ENCODE peak calls at places on chromosomes 13 and 19, in six cellular contexts. U is fibroblast of mammary gland, N is fibroblast of lung, B is AG04449, A is HFF-Myc, X is nephron progenitor cell. L is an unnamed sample.

GRCh38 chr19:7869453-7869909 is 4.7 kb downstream of the PRR36 start:
- DNase-seq in U (no peak), N (no peak), B (no peak), A (no peak), X (peak; percentile 79), L (no peak)

GRCh38 chr13:70339738-70340137 is 231.5 kb upstream of the KLHL1 start:
- DNase-seq in U (no peak), B (no peak), N (no peak), X (peak; percentile 32), A (no peak), L (no peak)

GRCh38 chr13:71124230-71124629 is 742.8 kb downstream of the DACH1 start:
- DNase-seq in A (no peak), X (no peak), N (no peak), B (no peak), U (no peak), L (no peak)

GRCh38 chr13:99153219-99153618 is 47.4 kb upstream of the UBAC2 start:
- DNase-seq in A (no peak), B (no peak), X (no peak), N (peak; percentile 62), U (peak; percentile 50), L (no peak)

GRCh38 chr19:1151917-1152601 is 22.0 kb downstream of the SBNO2 start:
- DNase-seq in U (no peak), A (no peak), X (no peak), B (no peak), N (no peak), L (no peak)

GRCh38 chr13:97258801-97259200 is 36.7 kb downstream of the MBNL2 start:
- DNase-seq in N (peak; percentile 78), U (peak; percentile 50), B (peak; percentile 56), X (no peak), A (no peak), L (peak; percentile 66)

GRCh38 chr13:95630593-95630992 is 13.9 kb downstream of the DZIP1 start:
- DNase-seq in B (no peak), X (no peak), N (no peak), A (no peak), U (no peak), L (no peak)

GRCh38 chr19:30540671-30541210 is 168.6 kb downstream of the ZNF536 start:
- DNase-seq in X (no peak), N (no peak), B (no peak), A (no peak), U (no peak), L (no peak)

GRCh38 chr19:15330801-15331418 is 1.4 kb downstream of the BRD4 start:
- DNase-seq in U (peak; percentile 74), N (peak; percentile 86), A (no peak), X (no peak), B (peak; percentile 52), L (no peak)

GRCh38 chr13:102089177-102089576 is 312.7 kb downstream of the FGF14 start:
- DNase-seq in A (no peak), U (peak; percentile 19), B (no peak), N (no peak), X (no peak), L (no peak)

GRCh38 chr13:106527806-106528205 is 7.7 kb downstream of the EFNB2 start:
- DNase-seq in U (no peak), N (no peak), B (no peak), A (no peak), X (no peak), L (no peak)

GRCh38 chr19:2479556-2480194 is 3.7 kb downstream of the GADD45B start:
- DNase-seq in N (no peak), A (no peak), U (no peak), X (no peak), B (no peak), L (no peak)

GRCh38 chr13:98370806-98371553 is 193.9 kb upstream of the RNF113B start:
- DNase-seq in A (peak; percentile 77), N (peak; percentile 84), B (peak; percentile 70), U (peak; percentile 69), X (no peak), L (no peak)

GRCh38 chr19:51141181-51141580 is 920 bp upstream of the SIGLEC7 start:
- DNase-seq in N (no peak), A (no peak), X (no peak), U (no peak), B (no peak), L (no peak)

GRCh38 chr13:105410602-105411001 is 1124.9 kb downstream of the EFNB2 start:
- DNase-seq in A (peak; percentile 7), N (no peak), X (peak; percentile 61), B (no peak), U (peak; percentile 41), L (no peak)

GRCh38 chr19:48512504-48513288 is 1.1 kb upstream of the LMTK3 start:
- DNase-seq in A (no peak), X (no peak), B (no peak), N (no peak), U (no peak), L (no peak)

GRCh38 chr19:9793051-9793591 is 24.6 kb upstream of the ZNF846 start:
- DNase-seq in A (no peak), U (peak; percentile 54), N (peak; percentile 58), B (no peak), X (no peak), L (no peak)

GRCh38 chr19:46392252-46392801 is 21.0 kb downstream of the CCDC8 start:
- DNase-seq in B (no peak), A (no peak), X (no peak), N (no peak), U (peak; percentile 65), L (no peak)

GRCh38 chr19:10334340-10335148 is 1.2 kb upstream of the RAVER1 start:
- DNase-seq in U (peak; percentile 95), A (peak; percentile 81), N (peak; percentile 94), B (peak; percentile 50), X (peak; percentile 98), L (peak; percentile 68)

GRCh38 chr13:100535401-100536135 is 53.0 kb downstream of the GGACT start:
- DNase-seq in U (peak; percentile 55), A (no peak), X (no peak), B (no peak), N (no peak), L (no peak)

GRCh38 chr19:45955905-45956608 is 17.6 kb downstream of the NOVA2 start:
- DNase-seq in U (no peak), A (no peak), X (no peak), B (no peak), N (peak; percentile 94), L (peak; percentile 27)

GRCh38 chr13:63435668-63436275 is 2020.1 kb upstream of the PCDH20 start:
- DNase-seq in A (peak; percentile 65), B (peak; percentile 98), N (peak; percentile 100), X (no peak), U (peak; percentile 99), L (peak; percentile 83)

GRCh38 chr13:37138917-37139316 is 33.5 kb upstream of the CSNK1A1L start:
- DNase-seq in X (no peak), U (peak; percentile 51), N (no peak), B (no peak), A (no peak), L (no peak)
- TF ChIP-seq CTCF in X (no peak), U (no peak), N (no peak), B (no peak), A (no peak), L (no peak)

GRCh38 chr13:49214917-49215376 is 5.2 kb upstream of the MLNR start:
- DNase-seq in X (no peak), B (no peak), U (no peak), N (peak; percentile 6), A (no peak), L (no peak)
- TF ChIP-seq CTCF in X (no peak), B (no peak), U (no peak), N (no peak), A (no peak), L (peak; percentile 23)

DNA sequence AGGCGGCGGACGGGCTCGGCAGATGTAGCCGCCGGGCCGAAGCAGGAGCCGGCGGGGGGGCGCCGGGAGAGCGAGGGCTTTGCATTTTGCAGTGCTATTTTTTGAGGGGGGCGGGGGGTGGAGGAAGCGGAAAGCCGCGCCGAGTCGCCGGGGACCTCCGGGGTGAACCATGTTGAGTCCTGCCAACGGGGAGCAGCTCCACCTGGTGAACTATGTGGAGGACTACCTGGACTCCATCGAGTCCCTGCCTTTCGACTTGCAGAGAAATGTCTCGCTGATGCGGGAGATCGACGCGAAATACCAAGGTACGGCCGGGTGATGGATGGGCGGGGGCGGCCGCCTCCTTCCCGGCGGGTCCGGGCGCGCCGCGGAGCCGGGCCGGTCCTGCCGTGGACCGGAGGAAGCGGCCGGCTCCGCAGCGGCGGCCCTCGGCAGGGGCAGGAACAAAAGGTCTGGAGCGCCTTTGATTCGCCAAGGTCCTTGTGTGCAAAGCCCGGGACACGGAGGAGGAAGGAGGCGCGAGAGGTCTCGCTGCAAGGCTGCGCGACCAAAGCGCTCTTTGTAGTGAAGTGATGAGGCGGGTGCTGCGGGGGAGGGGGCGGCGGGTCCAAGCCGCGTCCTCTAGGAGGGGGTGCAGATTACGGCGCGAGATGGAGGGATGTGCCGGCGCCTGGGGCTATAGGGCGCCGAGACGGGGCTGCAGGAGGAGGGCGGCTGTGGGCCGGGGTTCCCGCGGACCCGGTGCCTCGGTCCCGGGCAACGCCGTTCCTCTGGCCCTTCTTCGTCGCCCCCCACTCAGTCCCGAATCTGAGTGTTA is 689 bp downstream of the ING1 start:
- DNase-seq in X (peak; percentile 58), A (no peak), N (peak; percentile 52), U (peak; percentile 31), B (no peak), L (no peak)
- TF ChIP-seq CTCF in X (no peak), A (no peak), N (no peak), U (no peak), B (no peak), L (peak; percentile 22)

GRCh38 chr13:113818700-113819295 is 45.1 kb downstream of the GAS6 start:
- DNase-seq in U (no peak), X (no peak), N (no peak), B (no peak), A (no peak), L (no peak)

GRCh38 chr13:113817860-113818691 is 45.8 kb downstream of the GAS6 start:
- DNase-seq in X (no peak), N (no peak), U (no peak), B (no peak), A (no peak), L (no peak)

GRCh38 chr13:113816248-113816924 is 47.5 kb downstream of the GAS6 start:
- DNase-seq in B (no peak), A (no peak), N (no peak), U (peak; percentile 48), X (no peak), L (no peak)

GRCh38 chr13:113815151-113816058 is 48.5 kb downstream of the GAS6 start:
- DNase-seq in N (no peak), U (no peak), X (no peak), B (no peak), A (no peak), L (no peak)

DNA sequence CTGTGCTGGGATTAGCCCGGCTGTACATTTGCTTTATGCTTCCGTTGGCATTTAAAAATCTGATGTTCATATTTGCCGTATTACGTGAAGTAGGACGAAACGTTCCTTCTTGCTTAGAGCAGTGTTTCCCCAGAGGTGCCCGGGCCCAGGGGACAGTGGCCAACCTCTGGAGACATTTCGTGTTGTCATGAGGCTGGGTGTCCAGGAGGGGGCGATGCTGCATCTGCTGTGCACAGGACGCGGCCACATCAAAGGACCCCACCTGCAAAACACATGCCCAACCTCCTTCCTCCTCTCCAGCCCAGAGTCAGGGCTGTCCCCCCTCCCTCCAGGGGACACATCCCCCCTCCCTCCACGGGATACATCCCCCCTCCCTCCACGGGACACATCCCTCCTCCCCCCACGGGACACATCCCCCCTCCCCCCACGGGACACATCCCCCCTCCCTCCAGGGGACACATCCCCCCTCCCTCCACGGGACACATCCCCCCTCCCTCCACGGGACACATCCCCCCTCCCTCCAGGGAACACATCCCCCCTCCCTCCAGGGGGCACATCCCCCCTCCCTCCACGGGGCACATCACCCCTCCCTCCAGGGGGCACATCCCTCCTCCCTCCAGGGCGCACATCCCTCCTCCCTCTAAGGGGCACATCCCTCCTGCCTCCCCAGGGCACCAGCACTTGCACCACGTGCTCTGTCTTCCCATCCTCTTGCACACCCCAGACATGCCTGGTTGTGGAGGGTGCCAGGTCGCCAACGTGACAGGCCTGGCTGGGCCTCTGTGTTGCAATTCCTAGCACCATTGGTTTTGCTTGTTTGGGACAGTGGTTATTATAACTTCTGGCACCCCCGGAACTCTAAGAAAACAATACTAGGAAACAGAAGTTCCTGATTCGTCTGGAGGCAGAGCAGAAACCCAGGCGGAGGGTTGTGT is 46.7 kb downstream of the GAS6 start:
- DNase-seq in U (peak; percentile 81), X (peak; percentile 91), B (no peak), N (peak; percentile 81), A (peak; percentile 72), L (peak; percentile 52)
- TF ChIP-seq CTCF in U (peak; percentile 81), X (peak; percentile 74), B (peak; percentile 91), N (peak; percentile 80), A (peak; percentile 80), L (peak; percentile 90)

L was measured in retinal pigment epithelial cell.